ENCODE peak calls at places on chromosome 21, in six cellular contexts. W is SK-N-SH, E is neural progenitor cell, X is GM23338, N is hepatocyte, G is MM.1S. I is an unnamed sample.

GRCh38 chr21:35297665-35298064 is 248.6 kb upstream of the RUNX1 start:
- DNase-seq in W (no peak), E (no peak), X (no peak), N (no peak), G (no peak), I (no peak)

GRCh38 chr21:45554477-45555175 is 12.4 kb upstream of the SLC19A1 start:
- DNase-seq in W (peak), E (peak), X (peak), N (peak), G (peak), I (peak)

GRCh38 chr21:25369524-25370300 is 237.6 kb downstream of the MRPL39 start:
- DNase-seq in W (no peak), E (no peak), X (no peak), N (no peak), G (no peak), I (no peak)

GRCh38 chr21:44842087-44842486 is 24.2 kb upstream of the SUMO3 start:
- DNase-seq in W (no peak), E (no peak), X (no peak), N (no peak), G (no peak), I (no peak)

GRCh38 chr21:26194326-26194725 is 23.8 kb upstream of the APP start:
- DNase-seq in W (no peak), E (no peak), X (no peak), N (no peak), G (no peak), I (no peak)

GRCh38 chr21:42195378-42196031 is 23.4 kb upstream of the ABCG1 start:
- DNase-seq in W (no peak), E (no peak), X (no peak), N (no peak), G (no peak), I (no peak)

GRCh38 chr21:41879190-41879998 is at the start of gene PRDM15:
- DNase-seq in W (peak), E (peak), X (peak), N (peak), G (peak), I (peak)

GRCh38 chr21:37615962-37616361 is 249.4 kb downstream of the DYRK1A start:
- DNase-seq in W (no peak), E (no peak), X (no peak), N (no peak), G (no peak), I (no peak)

GRCh38 chr21:14554948-14555347 is 8.8 kb upstream of the SAMSN1 start:
- DNase-seq in W (no peak), E (no peak), X (peak), N (no peak), G (no peak), I (no peak)

GRCh38 chr21:36704958-36705678 is 6.2 kb downstream of the SIM2 start:
- DNase-seq in W (no peak), E (peak), X (peak), N (no peak), G (no peak), I (no peak)

GRCh38 chr21:14058566-14058965 is 152.2 kb downstream of the LIPI start:
- DNase-seq in W (no peak), E (no peak), X (no peak), N (no peak), G (no peak), I (no peak)

GRCh38 chr21:31282095-31282709 is 61.9 kb downstream of the TIAM1 start:
- DNase-seq in W (no peak), E (no peak), X (no peak), N (peak), G (no peak), I (peak)

GRCh38 chr21:25350056-25350455 is 257.2 kb downstream of the MRPL39 start:
- DNase-seq in W (peak), E (peak), X (peak), N (peak), G (no peak), I (no peak)

GRCh38 chr21:35953570-35953969 is 106.8 kb downstream of the SETD4 start:
- DNase-seq in W (no peak), E (no peak), X (no peak), N (peak), G (no peak), I (no peak)

GRCh38 chr21:35400233-35400939 is 351.3 kb upstream of the RUNX1 start:
- DNase-seq in W (peak), E (peak), X (peak), N (peak), G (peak), I (peak)

GRCh38 chr21:32083175-32083574 is 195.7 kb downstream of the MIS18A start:
- DNase-seq in W (peak), E (no peak), X (no peak), N (no peak), G (no peak), I (no peak)

GRCh38 chr21:25107708-25108107 is 499.6 kb downstream of the MRPL39 start:
- DNase-seq in W (no peak), E (no peak), X (no peak), N (no peak), G (no peak), I (no peak)

GRCh38 chr21:9008636-9009035 is 1512.7 kb upstream of the TPTE start:
- DNase-seq in W (no peak), E (no peak), X (no peak), N (no peak), G (no peak), I (no peak)

GRCh38 chr21:26293291-26293946 is 122.8 kb upstream of the APP start:
- DNase-seq in W (no peak), E (no peak), X (no peak), N (no peak), G (no peak), I (no peak)

GRCh38 chr21:36059823-36060158 is 535 bp downstream of the SETD4 start:
- DNase-seq in W (peak), E (no peak), X (no peak), N (peak), G (no peak), I (no peak)

GRCh38 chr21:27024971-27025370 is 58.1 kb upstream of the ADAMTS5 start:
- DNase-seq in W (no peak), E (no peak), X (no peak), N (no peak), G (no peak), I (no peak)

GRCh38 chr21:45990049-45990711 is 8.6 kb downstream of the COL6A1 start:
- DNase-seq in W (no peak), E (no peak), X (no peak), N (no peak), G (no peak), I (no peak)

GRCh38 chr21:14773777-14774345 is 227.7 kb upstream of the SAMSN1 start:
- DNase-seq in W (peak), E (peak), X (peak), N (peak), G (peak), I (peak)

GRCh38 chr21:44742418-44743153 is 31.2 kb upstream of the TSPEAR start:
- DNase-seq in W (no peak), E (no peak), X (no peak), N (no peak), G (no peak), I (no peak)

GRCh38 chr21:46185717-46186116 is 1.5 kb upstream of the SPATC1L start:
- DNase-seq in W (no peak), E (no peak), X (no peak), N (no peak), G (peak), I (no peak)

GRCh38 chr21:17428484-17428869 is 84.4 kb upstream of the CXADR start:
- DNase-seq in W (no peak), E (no peak), X (no peak), N (no peak), G (no peak), I (no peak)

GRCh38 chr21:42013901-42014300 is 3.7 kb upstream of the ZBTB21 start:
- DNase-seq in W (no peak), E (no peak), X (no peak), N (no peak), G (no peak), I (no peak)

GRCh38 chr21:42164064-42164789 is 54.7 kb upstream of the ABCG1 start:
- DNase-seq in W (peak), E (peak), X (peak), N (peak), G (peak), I (peak)

GRCh38 chr21:32508558-32508957 is 76.8 kb downstream of the TCP10L start:
- DNase-seq in W (no peak), E (no peak), X (no peak), N (no peak), G (no peak), I (no peak)

GRCh38 chr21:21383126-21383525 is 384.9 kb downstream of the NCAM2 start:
- DNase-seq in W (no peak), E (no peak), X (no peak), N (no peak), G (no peak), I (no peak)

GRCh38 chr21:41170442-41170841 is 2.5 kb downstream of the BACE2 start:
- DNase-seq in W (peak), E (peak), X (peak), N (peak), G (peak), I (no peak)

GRCh38 chr21:42406846-42407245 is 3.1 kb downstream of the UBASH3A start:
- DNase-seq in W (no peak), E (no peak), X (no peak), N (no peak), G (no peak), I (no peak)

GRCh38 chr21:30234643-30235042 is 18.7 kb upstream of the CLDN8 start:
- DNase-seq in W (no peak), E (no peak), X (no peak), N (no peak), G (no peak), I (no peak)

GRCh38 chr21:34180826-34181359 is 107.5 kb downstream of the MRPS6 start:
- DNase-seq in W (no peak), E (peak), X (peak), N (no peak), G (no peak), I (no peak)

GRCh38 chr21:34181418-34181817 is 108.0 kb downstream of the MRPS6 start:
- DNase-seq in W (no peak), E (no peak), X (no peak), N (no peak), G (no peak), I (no peak)

GRCh38 chr21:34182436-34182835 is 109.1 kb downstream of the MRPS6 start:
- DNase-seq in W (no peak), E (no peak), X (no peak), N (no peak), G (no peak), I (no peak)

GRCh38 chr21:34179204-34179935 is 106.0 kb downstream of the MRPS6 start:
- DNase-seq in W (no peak), E (no peak), X (peak), N (no peak), G (no peak), I (no peak)

DNA sequence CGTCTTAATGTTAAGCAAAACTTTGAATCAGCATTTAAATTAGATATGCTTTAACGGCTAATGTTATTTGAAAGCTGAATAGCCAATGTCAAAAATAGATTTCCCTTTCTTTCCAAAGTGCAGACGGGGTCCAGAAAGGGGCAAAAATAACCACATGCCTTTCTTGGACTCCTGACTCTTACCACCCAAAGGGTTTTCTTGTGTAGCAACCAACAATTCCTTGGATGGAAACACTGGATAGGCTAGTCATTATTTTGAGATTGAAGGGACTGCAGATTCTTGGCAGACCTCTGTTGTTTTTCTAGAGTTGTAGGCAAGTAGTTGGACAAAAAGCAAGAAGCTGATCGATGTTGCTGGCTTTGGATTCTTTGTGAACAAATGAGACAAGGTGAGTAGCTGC is 107.0 kb downstream of the MRPS6 start:
- DNase-seq in W (no peak), E (no peak), X (no peak), N (no peak), G (no peak), I (no peak)
- TF ChIP-seq EZH2phosphoT487 in W (no peak), E (no peak), X (no peak), N (no peak), G (no peak), I (no peak)

DNA sequence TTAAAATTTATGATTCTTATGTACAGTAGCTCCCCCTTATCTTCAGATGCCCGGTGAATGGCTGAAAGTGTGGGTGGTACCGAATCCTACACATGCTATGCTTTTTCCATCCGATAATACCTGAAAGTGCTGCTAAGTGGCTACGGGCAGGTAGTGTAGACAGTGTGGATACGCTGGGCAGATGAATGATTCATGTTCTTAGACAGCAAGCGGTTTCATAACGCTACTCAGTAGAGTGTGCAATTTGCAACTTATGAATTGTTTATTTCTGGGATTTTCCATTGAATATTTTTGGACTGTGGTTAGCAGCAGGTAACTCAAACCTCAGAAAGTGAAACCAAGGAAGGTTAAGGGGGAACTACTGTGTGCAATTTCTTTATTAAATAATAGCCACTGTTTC is 7.5 kb downstream of the PCP4 start:
- DNase-seq in W (no peak), E (no peak), X (no peak), N (no peak), G (peak), I (no peak)
- TF ChIP-seq EZH2phosphoT487 in W (no peak), E (no peak), X (no peak), N (no peak), G (no peak), I (no peak)

GRCh38 chr21:16086936-16087335 is 357.2 kb downstream of the USP25 start:
- DNase-seq in W (no peak), E (no peak), X (no peak), N (no peak), G (no peak), I (no peak)
- TF ChIP-seq EZH2phosphoT487 in W (no peak), E (no peak), X (no peak), N (no peak), G (no peak), I (no peak)

GRCh38 chr21:34204481-34205439 is 131.4 kb downstream of the MRPS6 start:
- DNase-seq in W (peak), E (peak), X (no peak), N (no peak), G (no peak), I (no peak)
- TF ChIP-seq EZH2phosphoT487 in W (no peak), E (no peak), X (no peak), N (no peak), G (no peak), I (no peak)

DNA sequence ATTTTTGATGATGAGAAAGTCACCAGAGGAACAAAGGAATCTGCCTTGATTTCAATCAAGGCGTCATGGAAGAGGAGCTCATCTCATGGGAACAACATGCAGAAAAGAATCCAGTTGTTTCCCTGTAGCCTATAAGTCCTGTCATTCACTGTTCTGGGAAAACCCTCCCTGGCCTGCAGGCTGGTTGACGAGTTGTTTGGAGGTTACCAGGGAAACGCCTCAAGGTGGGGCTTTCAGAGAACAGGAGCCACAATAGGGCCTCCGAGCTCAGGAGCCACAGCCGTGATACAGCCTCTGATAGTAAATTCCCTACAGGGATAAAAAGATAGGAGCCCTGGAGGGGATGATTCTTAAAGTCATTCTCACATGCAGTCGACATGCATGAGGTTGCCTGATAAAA is 135.2 kb downstream of the PSMG1 start:
- DNase-seq in W (peak), E (peak), X (peak), N (peak), G (no peak), I (no peak)
- TF ChIP-seq EZH2phosphoT487 in W (no peak), E (no peak), X (no peak), N (no peak), G (no peak), I (no peak)

GRCh38 chr21:43703068-43703880 is 15.7 kb upstream of the PDXK start:
- DNase-seq in W (peak), E (peak), X (peak), N (peak), G (peak), I (no peak)
- TF ChIP-seq EZH2phosphoT487 in W (no peak), E (no peak), X (no peak), N (no peak), G (no peak), I (no peak)

DNA sequence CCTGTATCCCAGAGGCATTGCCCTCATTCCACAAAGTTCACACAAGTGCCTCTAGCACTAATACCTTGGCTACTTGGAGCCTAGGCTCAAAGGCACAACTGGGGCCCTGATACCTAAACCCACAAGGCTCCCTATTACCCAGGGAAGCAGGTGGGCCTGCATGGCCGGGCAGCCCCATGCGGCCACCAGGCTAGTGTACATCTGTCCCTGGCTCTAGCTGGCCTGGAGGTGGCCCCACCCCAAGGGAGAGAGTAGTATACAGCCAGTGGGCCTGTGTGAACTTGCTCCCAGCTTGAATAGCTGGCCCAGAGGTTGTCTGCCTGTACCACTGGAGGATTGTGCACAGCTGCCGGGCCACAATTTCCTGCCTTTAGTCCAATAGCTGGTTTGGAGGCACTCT is 52.2 kb downstream of the USP25 start:
- DNase-seq in W (no peak), E (no peak), X (no peak), N (no peak), G (no peak), I (no peak)
- TF ChIP-seq EZH2phosphoT487 in W (no peak), E (no peak), X (no peak), N (no peak), G (no peak), I (no peak)

I was measured in HCT116.